ENCODE peak calls at places on chromosome 15, in seven cellular contexts. S is CD8-positive, alpha-beta T cell; Z is MM.1S; B is bronchial epithelial cell; R is mammary epithelial cell; W is stomach; K is uterus. F is an unnamed sample.

GRCh38 chr15:86829251-86829650 is 749.6 kb downstream of the AGBL1 start:
- DNase-seq in S (no peak), Z (no peak), B (no peak), R (no peak), W (no peak), K (no peak), F (no peak)

GRCh38 chr15:75598361-75598760 is 19.2 kb upstream of the PTPN9 start:
- DNase-seq in S (no peak), Z (no peak), B (no peak), R (no peak), W (no peak), K (no peak), F (no peak)

GRCh38 chr15:40545457-40545856 is 19.4 kb downstream of the CCDC32 start:
- DNase-seq in S (no peak), Z (no peak), B (no peak), R (no peak), W (no peak), K (no peak), F (no peak)

GRCh38 chr15:90598053-90598577 is 68.4 kb downstream of the CRTC3 start:
- DNase-seq in S (no peak), Z (no peak), B (no peak), R (no peak), W (peak), K (peak), F (peak)

GRCh38 chr15:94080416-94080815 is 150.9 kb upstream of the MCTP2 start:
- DNase-seq in S (no peak), Z (peak), B (peak), R (peak), W (no peak), K (no peak), F (no peak)

GRCh38 chr15:36501063-36501678 is 78.3 kb upstream of the CDIN1 start:
- DNase-seq in S (no peak), Z (peak), B (peak), R (peak), W (no peak), K (no peak), F (peak)

GRCh38 chr15:81303241-81304225 is 20.4 kb downstream of the STARD5 start:
- DNase-seq in S (no peak), Z (no peak), B (peak), R (no peak), W (no peak), K (no peak), F (no peak)

GRCh38 chr15:96369351-96369750 is 38.9 kb downstream of the NR2F2 start:
- DNase-seq in S (no peak), Z (no peak), B (no peak), R (no peak), W (no peak), K (no peak), F (no peak)

GRCh38 chr15:40937762-40938529 is 8.8 kb downstream of the DLL4 start:
- DNase-seq in S (no peak), Z (no peak), B (peak), R (peak), W (no peak), K (no peak), F (no peak)

GRCh38 chr15:28014623-28015200 is 84.4 kb downstream of the OCA2 start:
- DNase-seq in S (no peak), Z (no peak), B (no peak), R (no peak), W (no peak), K (no peak), F (no peak)

GRCh38 chr15:28015855-28016254 is 83.3 kb downstream of the OCA2 start:
- DNase-seq in S (no peak), Z (no peak), B (no peak), R (no peak), W (no peak), K (no peak), F (no peak)

GRCh38 chr15:28019594-28020320 is 79.4 kb downstream of the OCA2 start:
- DNase-seq in S (no peak), Z (no peak), B (no peak), R (no peak), W (no peak), K (no peak), F (no peak)

GRCh38 chr15:28018291-28019044 is 80.6 kb downstream of the OCA2 start:
- DNase-seq in S (no peak), Z (no peak), B (no peak), R (no peak), W (no peak), K (no peak), F (peak)

GRCh38 chr15:28017423-28017924 is 81.6 kb downstream of the OCA2 start:
- DNase-seq in S (no peak), Z (no peak), B (peak), R (no peak), W (no peak), K (no peak), F (no peak)
- TF ChIP-seq CTCF in S (no peak), Z (no peak), B (no peak), R (no peak), W (no peak), K (no peak), F (no peak)

GRCh38 chr15:88835119-88835518 is 31.9 kb downstream of the ACAN start:
- DNase-seq in S (no peak), Z (no peak), B (no peak), R (peak), W (no peak), K (no peak), F (no peak)

GRCh38 chr15:88833688-88834087 is 30.5 kb downstream of the ACAN start:
- DNase-seq in S (no peak), Z (no peak), B (no peak), R (no peak), W (no peak), K (no peak), F (no peak)

GRCh38 chr15:88833196-88833595 is 30.0 kb downstream of the ACAN start:
- DNase-seq in S (no peak), Z (no peak), B (no peak), R (no peak), W (no peak), K (no peak), F (no peak)

GRCh38 chr15:88835646-88836045 is 32.4 kb downstream of the ACAN start:
- DNase-seq in S (no peak), Z (no peak), B (peak), R (peak), W (no peak), K (no peak), F (no peak)

GRCh38 chr15:88834211-88834812 is 31.1 kb downstream of the ACAN start:
- DNase-seq in S (no peak), Z (peak), B (peak), R (peak), W (peak), K (peak), F (peak)
- TF ChIP-seq CTCF in S (no peak), Z (peak), B (peak), R (peak), W (no peak), K (peak), F (no peak)

DNA sequence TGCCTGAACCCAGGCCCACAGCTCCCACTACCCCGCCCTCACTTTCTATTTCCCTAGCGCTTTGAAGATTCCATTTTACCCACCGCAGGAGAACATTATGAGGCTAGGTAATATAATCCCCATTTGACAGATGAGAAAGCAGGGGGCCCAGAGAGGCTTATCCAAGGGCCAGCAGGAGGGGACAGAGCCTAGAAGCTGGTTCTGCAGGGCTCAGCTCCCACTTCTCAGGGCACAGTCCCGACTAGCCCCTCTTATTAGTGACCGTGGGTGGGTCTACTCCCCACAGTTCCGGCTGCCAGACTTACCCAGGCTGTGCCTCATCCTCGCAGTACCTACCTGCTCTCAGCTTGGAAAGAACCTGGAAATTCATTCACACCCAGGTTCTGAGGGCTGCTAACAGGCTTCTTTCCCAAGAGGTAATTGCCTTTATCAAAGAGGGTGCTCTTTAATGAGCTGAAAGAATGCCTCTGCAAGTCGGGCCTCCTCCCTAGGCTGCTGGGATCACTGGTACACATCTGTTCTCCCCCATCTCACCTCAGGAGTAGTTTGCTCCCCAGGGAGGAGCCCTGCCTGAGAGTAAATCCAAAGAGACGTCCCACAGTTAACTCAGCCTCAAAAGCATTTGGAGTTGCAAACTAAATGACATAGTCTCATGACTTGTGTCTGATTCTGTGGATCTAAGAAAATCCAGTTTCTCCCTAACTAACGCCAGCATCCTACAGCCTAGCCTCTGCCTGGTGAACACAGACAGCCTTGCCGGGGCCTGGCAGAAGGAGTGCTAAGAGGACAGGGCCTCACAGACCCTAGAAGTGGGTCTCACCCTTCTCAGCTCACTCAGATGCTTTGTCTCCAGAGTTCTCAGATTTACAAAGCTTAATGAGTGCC is 125.0 kb downstream of the CHSY1 start:
- DNase-seq in S (no peak), Z (peak), B (no peak), R (no peak), W (no peak), K (no peak), F (no peak)
- TF ChIP-seq CTCF in S (no peak), Z (peak), B (no peak), R (no peak), W (no peak), K (no peak), F (no peak)

GRCh38 chr15:56098230-56098899 is 105.0 kb upstream of the NEDD4 start:
- DNase-seq in S (no peak), Z (no peak), B (no peak), R (no peak), W (no peak), K (no peak), F (no peak)
- TF ChIP-seq CTCF in S (no peak), Z (no peak), B (no peak), R (no peak), W (no peak), K (no peak), F (no peak)

F was measured in GM13976.